ENCODE peak calls at places on chromosomes 7 and 10, in nine cellular contexts. Z is colonic mucosa; L is heart right ventricle; N is thoracic aorta; U is coronary artery; K is HL-60; X is left ventricle myocardium inferior; A is CD8-positive, alpha-beta T cell; S is sigmoid colon. T is an unnamed sample.

GRCh38 chr7:87113077-87113476 is 39.2 kb upstream of the DMTF1 start:
- DNase-seq in U (no peak), X (no peak), Z (no peak), S (no peak), K (no peak), N (no peak), A (no peak), L (no peak), T (no peak)

GRCh38 chr10:132201111-132201989 is 14.6 kb downstream of the DPYSL4 start:
- DNase-seq in S (no peak), U (no peak), Z (no peak), L (no peak), X (no peak), K (no peak), A (no peak), N (no peak), T (no peak)

GRCh38 chr10:70265032-70265689 is 18.6 kb downstream of the NPFFR1 start:
- DNase-seq in N (no peak), X (no peak), L (no peak), K (no peak), A (no peak), Z (no peak), S (no peak), U (peak), T (no peak)

GRCh38 chr10:71325258-71325657 is 6.2 kb downstream of the SLC29A3 start:
- DNase-seq in Z (no peak), K (no peak), X (no peak), L (no peak), N (no peak), U (no peak), S (no peak), A (no peak), T (no peak)

GRCh38 chr10:28906934-28907333 is 229.6 kb downstream of the BAMBI start:
- DNase-seq in L (no peak), U (no peak), S (no peak), K (no peak), X (no peak), A (no peak), Z (no peak), N (no peak), T (no peak)

GRCh38 chr10:63083904-63084689 is 49.0 kb upstream of the NRBF2 start:
- DNase-seq in K (peak), Z (peak), N (no peak), A (peak), L (peak), X (peak), U (no peak), S (peak), T (peak)

GRCh38 chr10:114239117-114239993 is at the start of gene VWA2:
- DNase-seq in U (no peak), L (peak), X (peak), A (peak), N (no peak), S (no peak), Z (peak), K (no peak), T (no peak)

GRCh38 chr7:4650471-4651047 is 31.5 kb upstream of the FOXK1 start:
- DNase-seq in X (peak), L (peak), N (no peak), S (peak), U (no peak), Z (no peak), A (no peak), K (no peak), T (no peak)

GRCh38 chr7:7742223-7742622 is 23.8 kb upstream of the RPA3 start:
- DNase-seq in U (no peak), N (no peak), A (no peak), Z (no peak), K (no peak), S (no peak), L (no peak), X (no peak), T (no peak)

GRCh38 chr10:125599194-125599593 is 83.8 kb downstream of the TEX36 start:
- DNase-seq in U (no peak), X (no peak), A (no peak), K (no peak), N (no peak), Z (no peak), S (no peak), L (no peak), T (no peak)

GRCh38 chr7:118404211-118404610 is 179.7 kb downstream of the ANKRD7 start:
- DNase-seq in Z (no peak), S (no peak), U (no peak), X (no peak), A (no peak), N (no peak), K (no peak), L (no peak), T (no peak)

GRCh38 chr7:30815016-30815854 is 44.0 kb downstream of the MINDY4 start:
- DNase-seq in L (peak), S (peak), U (peak), A (no peak), N (peak), X (peak), Z (peak), K (no peak), T (peak)

GRCh38 chr7:116400526-116400925 is 99.0 kb upstream of the CAV2 start:
- DNase-seq in L (no peak), K (no peak), A (no peak), U (no peak), X (no peak), Z (no peak), N (no peak), S (no peak), T (no peak)

GRCh38 chr7:47952224-47952623 is 4.0 kb upstream of the PKD1L1 start:
- DNase-seq in U (no peak), K (no peak), Z (no peak), X (no peak), A (no peak), L (no peak), S (no peak), N (no peak), T (no peak)

GRCh38 chr10:44647877-44648542 is 263.1 kb upstream of the CXCL12 start:
- DNase-seq in L (no peak), N (no peak), K (peak), Z (peak), X (peak), S (no peak), A (no peak), U (no peak), T (no peak)

GRCh38 chr10:32751582-32751981 is 206.4 kb downstream of the ITGB1 start:
- DNase-seq in Z (no peak), A (no peak), U (no peak), S (no peak), K (no peak), N (no peak), L (no peak), X (no peak), T (no peak)

GRCh38 chr7:1916621-1916970 is 246.5 kb downstream of the ELFN1 start:
- DNase-seq in L (peak), A (no peak), Z (no peak), K (no peak), U (no peak), S (no peak), X (no peak), N (no peak), T (no peak)

GRCh38 chr7:158127241-158127640 is 460.4 kb downstream of the PTPRN2 start:
- DNase-seq in S (peak), Z (no peak), L (no peak), A (no peak), K (no peak), N (no peak), X (no peak), U (no peak), T (no peak)

GRCh38 chr7:22194633-22195273 is 162.2 kb downstream of the RAPGEF5 start:
- DNase-seq in Z (no peak), K (no peak), X (no peak), S (no peak), L (no peak), N (no peak), A (no peak), U (no peak), T (no peak)

GRCh38 chr7:106855540-106856132 is 9.4 kb upstream of the PIK3CG start:
- DNase-seq in L (no peak), X (no peak), N (no peak), K (no peak), A (no peak), Z (no peak), S (no peak), U (no peak), T (no peak)

GRCh38 chr7:140390466-140391190 is 7.7 kb downstream of the SLC37A3 start:
- DNase-seq in L (no peak), A (no peak), U (no peak), Z (no peak), S (peak), K (peak), X (no peak), N (no peak), T (no peak)

GRCh38 chr7:99061001-99061779 is 82.7 kb downstream of the SMURF1 start:
- DNase-seq in N (no peak), S (no peak), X (no peak), A (no peak), Z (no peak), K (no peak), U (no peak), L (no peak), T (no peak)

GRCh38 chr7:114630186-114630824 is 215.7 kb downstream of the FOXP2 start:
- DNase-seq in S (no peak), Z (no peak), K (no peak), U (no peak), A (no peak), N (no peak), L (no peak), X (no peak), T (no peak)

GRCh38 chr7:112204776-112205347 is 1.3 kb downstream of the DOCK4 start:
- DNase-seq in Z (peak), N (no peak), A (no peak), U (no peak), S (no peak), L (no peak), K (peak), X (no peak), T (no peak)

GRCh38 chr7:28708458-28708951 is 249.6 kb downstream of the TRIL start:
- DNase-seq in Z (no peak), A (no peak), U (no peak), K (no peak), X (no peak), N (no peak), L (no peak), S (no peak), T (no peak)

GRCh38 chr7:101691822-101692384 is 62.8 kb upstream of the MYL10 start:
- DNase-seq in X (no peak), N (no peak), S (no peak), L (no peak), K (peak), Z (peak), U (no peak), A (no peak), T (no peak)

GRCh38 chr7:5230272-5231067 is 40.4 kb downstream of the WIPI2 start:
- DNase-seq in A (no peak), U (no peak), Z (no peak), K (no peak), X (no peak), N (no peak), L (no peak), S (no peak), T (no peak)

GRCh38 chr10:69644658-69645295 is 14.7 kb downstream of the FAM241B start:
- DNase-seq in L (peak), S (peak), K (peak), N (no peak), Z (peak), U (no peak), X (peak), A (peak), T (peak)

GRCh38 chr7:36844374-36844773 is 120.1 kb upstream of the AOAH start:
- DNase-seq in N (no peak), U (no peak), A (no peak), K (no peak), X (no peak), Z (no peak), S (no peak), L (no peak), T (no peak)

GRCh38 chr10:62442894-62443674 is 68.9 kb downstream of the ZNF365 start:
- DNase-seq in A (no peak), S (no peak), Z (no peak), N (no peak), K (no peak), X (no peak), L (no peak), U (no peak), T (no peak)

GRCh38 chr10:72340510-72340895 is 14.2 kb downstream of the DNAJB12 start:
- DNase-seq in Z (peak), S (no peak), K (peak), L (peak), N (no peak), A (peak), X (peak), U (no peak), T (no peak)

GRCh38 chr7:74343281-74344127 is 54.3 kb downstream of the CLIP2 start:
- DNase-seq in U (no peak), X (no peak), K (no peak), A (no peak), S (no peak), Z (no peak), L (no peak), N (no peak), T (no peak)

GRCh38 chr7:50674896-50675835 is 107.5 kb downstream of the GRB10 start:
- DNase-seq in A (no peak), L (no peak), N (no peak), Z (no peak), K (no peak), U (no peak), X (no peak), S (peak), T (no peak)
- H3K4me3 ChIP-seq in A (no peak), L (no peak), N (no peak), Z (no peak), K (no peak), U (no peak), X (no peak), S (no peak), T (no peak)

DNA sequence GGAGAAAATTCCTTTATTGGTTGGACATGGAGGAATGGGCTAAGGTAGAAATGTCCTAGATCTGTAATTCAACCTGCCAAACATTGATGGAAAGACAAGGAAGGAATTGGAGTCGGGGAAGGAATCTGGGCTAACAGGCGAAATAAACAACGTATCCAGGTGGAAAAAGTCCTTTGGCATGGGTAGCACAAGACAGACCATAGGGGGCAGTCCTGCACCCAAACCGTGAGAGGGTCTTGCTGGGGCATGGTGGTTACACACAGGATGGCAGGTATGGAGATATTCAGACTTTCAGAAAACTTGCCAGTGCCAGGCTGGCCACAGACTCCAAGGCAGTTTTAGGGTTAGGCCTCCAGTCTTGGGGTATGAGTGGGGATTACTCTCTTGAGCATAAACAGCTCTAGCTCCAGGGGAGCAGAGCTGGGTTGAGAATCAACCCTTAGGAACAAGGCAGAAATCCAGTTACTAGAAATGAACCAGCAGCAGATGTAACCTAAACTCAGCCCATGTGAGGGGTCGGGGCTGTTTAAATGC is 188.6 kb upstream of the GDF10 start:
- DNase-seq in K (no peak), N (no peak), L (no peak), U (no peak), S (no peak), X (no peak), A (no peak), Z (peak), T (no peak)
- TF ChIP-seq CTCF in K (no peak), N (no peak), L (no peak), U (no peak), S (no peak), X (no peak), A (no peak), Z (no peak), T (no peak)

DNA sequence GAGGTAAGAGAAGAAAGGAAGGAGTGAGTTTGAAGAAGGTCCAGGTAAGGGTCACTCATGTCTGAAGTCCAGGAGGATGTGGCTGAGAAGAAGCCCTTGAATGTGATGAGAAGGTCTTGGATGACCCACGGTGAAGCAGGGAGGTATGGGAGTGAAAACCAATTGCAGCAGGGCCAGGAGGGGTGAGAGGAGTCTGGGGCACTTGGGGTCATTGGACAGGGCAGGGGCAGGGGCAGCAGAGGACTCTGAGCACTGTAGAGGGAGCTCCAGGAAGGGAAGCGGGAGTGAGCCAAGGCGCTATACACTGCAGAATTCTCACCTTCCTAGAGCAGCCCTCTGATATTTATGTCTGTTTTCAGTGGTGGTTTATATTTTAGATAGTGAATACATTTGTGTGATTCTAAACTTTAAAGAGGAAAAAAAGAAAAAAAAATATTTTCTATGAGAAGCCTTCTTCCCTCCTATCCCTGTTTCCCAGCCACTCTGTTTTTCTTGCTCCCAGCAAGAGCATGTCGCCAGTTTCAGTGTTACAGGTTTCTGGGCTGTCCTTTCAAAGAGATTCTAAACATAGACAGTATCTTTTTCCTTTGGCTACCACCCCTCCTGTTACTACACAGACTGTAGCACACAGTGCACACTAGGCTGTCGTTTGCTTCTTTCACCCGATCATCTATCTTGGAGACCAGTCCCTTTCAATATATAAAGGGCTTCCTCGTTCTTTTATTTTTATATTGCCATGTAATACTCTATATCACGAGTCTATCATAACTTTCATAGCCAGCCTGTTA is 24.5 kb downstream of the BLVRA start:
- DNase-seq in A (no peak), L (no peak), K (no peak), S (peak), U (no peak), Z (no peak), X (no peak), N (no peak), T (no peak)
- H3K27ac ChIP-seq in A (no peak), L (no peak), K (no peak), S (no peak), U (no peak), Z (no peak), X (no peak), N (no peak), T (peak)

GRCh38 chr10:100348389-100348927 is 1.4 kb downstream of the SCD start:
- DNase-seq in N (no peak), L (no peak), Z (no peak), A (no peak), X (no peak), S (no peak), K (no peak), U (no peak), T (no peak)

GRCh38 chr10:100350914-100351485 is 4.0 kb downstream of the SCD start:
- DNase-seq in X (no peak), S (no peak), N (no peak), K (no peak), U (no peak), A (no peak), Z (no peak), L (no peak), T (no peak)

GRCh38 chr10:100349672-100350071 is 2.6 kb downstream of the SCD start:
- DNase-seq in L (no peak), X (no peak), Z (no peak), A (no peak), K (no peak), N (no peak), U (no peak), S (no peak), T (no peak)

GRCh38 chr10:100347568-100348195 is 649 bp downstream of the SCD start:
- DNase-seq in N (no peak), K (peak), X (no peak), Z (peak), S (no peak), U (no peak), A (no peak), L (no peak), T (no peak)

DNA sequence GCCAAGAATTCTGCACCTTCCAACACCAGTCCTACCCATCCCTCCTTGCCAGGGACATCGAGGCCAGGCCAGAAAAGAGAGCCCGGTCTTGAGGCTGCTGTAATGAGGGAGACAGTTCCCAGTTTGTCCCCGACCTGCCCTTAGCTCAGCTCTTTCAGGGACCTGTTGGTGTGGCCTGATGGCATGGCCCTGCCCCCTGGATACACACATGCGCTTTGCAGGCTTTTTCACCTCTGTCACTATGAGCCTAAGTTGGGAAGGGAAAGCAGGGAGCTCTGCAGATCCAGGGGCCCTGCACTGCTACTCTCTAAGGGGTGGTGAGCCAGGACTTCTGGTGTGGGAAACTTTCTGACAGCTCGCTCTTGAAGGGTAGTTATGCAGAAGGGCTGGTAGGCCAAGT is 2.1 kb downstream of the SCD start:
- DNase-seq in L (no peak), Z (no peak), U (no peak), S (no peak), X (no peak), N (no peak), K (no peak), A (no peak), T (no peak)
- H3K4me3 ChIP-seq in L (no peak), Z (peak), U (no peak), S (no peak), X (no peak), N (no peak), K (peak), A (no peak), T (no peak)

DNA sequence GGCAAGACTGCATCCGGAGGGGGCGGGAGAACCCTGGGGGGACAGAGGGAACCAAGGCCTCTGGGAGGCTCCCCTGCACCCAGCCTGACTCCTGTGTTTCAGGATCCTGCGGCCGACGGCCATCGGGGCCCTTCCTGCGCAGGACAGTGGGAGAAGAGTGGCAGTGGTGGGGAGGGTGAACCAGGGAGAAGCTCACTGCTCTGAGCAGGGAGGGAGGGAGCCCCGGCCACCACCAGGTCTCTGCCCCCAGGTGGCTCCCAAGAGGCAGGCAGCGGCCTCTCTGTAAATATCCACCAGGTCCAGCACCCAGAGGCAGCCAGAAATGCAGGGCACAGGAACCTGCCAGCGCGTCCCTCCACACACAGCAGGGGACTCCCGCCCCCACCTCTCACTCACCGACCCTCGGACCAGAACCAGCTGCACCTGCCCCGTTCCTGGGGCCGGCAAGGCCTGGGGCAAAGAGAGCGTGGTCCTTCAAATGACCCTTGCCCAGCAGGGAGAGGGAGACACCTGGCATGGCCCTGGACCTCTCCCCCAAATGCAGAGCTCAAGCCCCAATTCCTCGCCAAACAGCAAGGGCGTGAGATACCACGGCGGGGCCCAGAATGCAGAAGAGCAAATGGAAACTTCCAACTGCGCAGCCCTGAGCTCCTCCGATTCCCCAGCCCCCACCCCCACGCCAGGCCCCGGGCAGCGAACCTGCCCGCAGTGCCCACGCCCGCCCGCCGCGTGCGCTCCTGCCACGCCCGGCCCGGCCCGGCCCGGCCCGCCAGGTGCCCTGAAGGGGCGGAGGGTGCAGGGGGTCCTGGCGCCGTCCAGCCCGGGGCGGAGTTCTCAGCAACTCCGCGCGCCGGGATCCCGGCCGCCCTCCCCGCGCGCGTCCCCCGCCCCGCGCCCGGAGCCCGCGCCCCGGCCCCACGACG is 805 bp downstream of the RASGEF1A start:
- DNase-seq in U (peak), S (no peak), N (no peak), A (peak), X (no peak), K (no peak), Z (peak), L (no peak), T (no peak)
- TF ChIP-seq CTCF in U (no peak), S (no peak), N (no peak), A (no peak), X (peak), K (no peak), Z (no peak), L (peak), T (no peak)